ENCODE peak calls at places on chromosomes 11 and 22, in six cellular contexts. One of them, this sample, is unnamed.

GRCh38 chr22:45497268-45497667 is 5.4 kb upstream of the FBLN1 start:
- DNase-seq in Right ventricle myocardium superior: no peak
- DNase-seq in pancreas: no peak
- DNase-seq in naive thymus-derived CD4-positive, alpha-beta T cell: no peak
- DNase-seq in left ventricle myocardium inferior: no peak
- DNase-seq in stimulated activated CD4-positive, alpha-beta T cell treated with anti-CD3 and anti-CD28 coated beads, Interleukin-4, amount 100 ng/mL, for 24 hours: no peak
- DNase-seq in this sample: no peak

GRCh38 chr11:40819230-40819629 is 640.2 kb downstream of the LRRC4C start:
- DNase-seq in Right ventricle myocardium superior: no peak
- DNase-seq in pancreas: no peak
- DNase-seq in naive thymus-derived CD4-positive, alpha-beta T cell: no peak
- DNase-seq in left ventricle myocardium inferior: no peak
- DNase-seq in stimulated activated CD4-positive, alpha-beta T cell treated with anti-CD3 and anti-CD28 coated beads, Interleukin-4, amount 100 ng/mL, for 24 hours: no peak
- DNase-seq in this sample: no peak

GRCh38 chr11:108278954-108279353 is 56.1 kb downstream of the ATM start:
- DNase-seq in Right ventricle myocardium superior: no peak
- DNase-seq in pancreas: no peak
- DNase-seq in naive thymus-derived CD4-positive, alpha-beta T cell: no peak
- DNase-seq in left ventricle myocardium inferior: no peak
- DNase-seq in stimulated activated CD4-positive, alpha-beta T cell treated with anti-CD3 and anti-CD28 coated beads, Interleukin-4, amount 100 ng/mL, for 24 hours: no peak
- DNase-seq in this sample: no peak

GRCh38 chr11:32473282-32473909 is 38.1 kb upstream of the WT1 start:
- DNase-seq in Right ventricle myocardium superior: no peak
- DNase-seq in pancreas: no peak
- DNase-seq in naive thymus-derived CD4-positive, alpha-beta T cell: no peak
- DNase-seq in left ventricle myocardium inferior: no peak
- DNase-seq in stimulated activated CD4-positive, alpha-beta T cell treated with anti-CD3 and anti-CD28 coated beads, Interleukin-4, amount 100 ng/mL, for 24 hours: no peak
- DNase-seq in this sample: no peak

GRCh38 chr11:64250875-64251721 is at the start of gene PLCB3:
- DNase-seq in Right ventricle myocardium superior: peak
- DNase-seq in pancreas: peak
- DNase-seq in naive thymus-derived CD4-positive, alpha-beta T cell: peak
- DNase-seq in left ventricle myocardium inferior: peak
- DNase-seq in stimulated activated CD4-positive, alpha-beta T cell treated with anti-CD3 and anti-CD28 coated beads, Interleukin-4, amount 100 ng/mL, for 24 hours: peak
- DNase-seq in this sample: no peak

GRCh38 chr11:128052912-128053641 is 534.3 kb downstream of the ETS1 start:
- DNase-seq in Right ventricle myocardium superior: no peak
- DNase-seq in pancreas: no peak
- DNase-seq in naive thymus-derived CD4-positive, alpha-beta T cell: peak
- DNase-seq in left ventricle myocardium inferior: no peak
- DNase-seq in stimulated activated CD4-positive, alpha-beta T cell treated with anti-CD3 and anti-CD28 coated beads, Interleukin-4, amount 100 ng/mL, for 24 hours: no peak
- DNase-seq in this sample: no peak

GRCh38 chr11:72239849-72240460 is 4.0 kb downstream of the PHOX2A start:
- DNase-seq in Right ventricle myocardium superior: peak
- DNase-seq in pancreas: peak
- DNase-seq in naive thymus-derived CD4-positive, alpha-beta T cell: no peak
- DNase-seq in left ventricle myocardium inferior: peak
- DNase-seq in stimulated activated CD4-positive, alpha-beta T cell treated with anti-CD3 and anti-CD28 coated beads, Interleukin-4, amount 100 ng/mL, for 24 hours: no peak
- DNase-seq in this sample: no peak

GRCh38 chr11:16825091-16825490 is 86.6 kb downstream of the C11orf58 start:
- DNase-seq in Right ventricle myocardium superior: no peak
- DNase-seq in pancreas: no peak
- DNase-seq in naive thymus-derived CD4-positive, alpha-beta T cell: no peak
- DNase-seq in left ventricle myocardium inferior: no peak
- DNase-seq in stimulated activated CD4-positive, alpha-beta T cell treated with anti-CD3 and anti-CD28 coated beads, Interleukin-4, amount 100 ng/mL, for 24 hours: no peak
- DNase-seq in this sample: no peak

GRCh38 chr22:40605676-40606250 is 30.8 kb downstream of the MRTFA start:
- DNase-seq in Right ventricle myocardium superior: no peak
- DNase-seq in pancreas: no peak
- DNase-seq in naive thymus-derived CD4-positive, alpha-beta T cell: no peak
- DNase-seq in left ventricle myocardium inferior: no peak
- DNase-seq in stimulated activated CD4-positive, alpha-beta T cell treated with anti-CD3 and anti-CD28 coated beads, Interleukin-4, amount 100 ng/mL, for 24 hours: no peak
- DNase-seq in this sample: no peak

GRCh38 chr11:129894281-129895125 is 875 bp downstream of the NFRKB start:
- DNase-seq in Right ventricle myocardium superior: no peak
- DNase-seq in pancreas: no peak
- DNase-seq in naive thymus-derived CD4-positive, alpha-beta T cell: no peak
- DNase-seq in left ventricle myocardium inferior: no peak
- DNase-seq in stimulated activated CD4-positive, alpha-beta T cell treated with anti-CD3 and anti-CD28 coated beads, Interleukin-4, amount 100 ng/mL, for 24 hours: peak
- DNase-seq in this sample: no peak

GRCh38 chr22:30422481-30423295 is 2.9 kb upstream of the MTFP1 start:
- DNase-seq in Right ventricle myocardium superior: peak
- DNase-seq in pancreas: peak
- DNase-seq in naive thymus-derived CD4-positive, alpha-beta T cell: no peak
- DNase-seq in left ventricle myocardium inferior: peak
- DNase-seq in stimulated activated CD4-positive, alpha-beta T cell treated with anti-CD3 and anti-CD28 coated beads, Interleukin-4, amount 100 ng/mL, for 24 hours: peak
- DNase-seq in this sample: peak

GRCh38 chr22:24445481-24446290 is 18.3 kb downstream of the ADORA2A start:
- DNase-seq in Right ventricle myocardium superior: no peak
- DNase-seq in pancreas: no peak
- DNase-seq in naive thymus-derived CD4-positive, alpha-beta T cell: no peak
- DNase-seq in left ventricle myocardium inferior: no peak
- DNase-seq in stimulated activated CD4-positive, alpha-beta T cell treated with anti-CD3 and anti-CD28 coated beads, Interleukin-4, amount 100 ng/mL, for 24 hours: peak
- DNase-seq in this sample: no peak

GRCh38 chr11:12223771-12224536 is 113.6 kb downstream of the MICAL2 start:
- DNase-seq in Right ventricle myocardium superior: no peak
- DNase-seq in pancreas: no peak
- DNase-seq in naive thymus-derived CD4-positive, alpha-beta T cell: no peak
- DNase-seq in left ventricle myocardium inferior: no peak
- DNase-seq in stimulated activated CD4-positive, alpha-beta T cell treated with anti-CD3 and anti-CD28 coated beads, Interleukin-4, amount 100 ng/mL, for 24 hours: peak
- DNase-seq in this sample: no peak

GRCh38 chr11:121634273-121634672 is 181.5 kb upstream of the SORL1-AS1 start:
- DNase-seq in Right ventricle myocardium superior: no peak
- DNase-seq in pancreas: no peak
- DNase-seq in naive thymus-derived CD4-positive, alpha-beta T cell: no peak
- DNase-seq in left ventricle myocardium inferior: no peak
- DNase-seq in stimulated activated CD4-positive, alpha-beta T cell treated with anti-CD3 and anti-CD28 coated beads, Interleukin-4, amount 100 ng/mL, for 24 hours: no peak
- DNase-seq in this sample: no peak

GRCh38 chr11:34799848-34800247 is 116.3 kb downstream of the APIP start:
- DNase-seq in Right ventricle myocardium superior: no peak
- DNase-seq in pancreas: no peak
- DNase-seq in naive thymus-derived CD4-positive, alpha-beta T cell: no peak
- DNase-seq in left ventricle myocardium inferior: no peak
- DNase-seq in stimulated activated CD4-positive, alpha-beta T cell treated with anti-CD3 and anti-CD28 coated beads, Interleukin-4, amount 100 ng/mL, for 24 hours: no peak
- DNase-seq in this sample: no peak

GRCh38 chr22:17576475-17576874 is 13.2 kb downstream of the SLC25A18 start:
- DNase-seq in Right ventricle myocardium superior: no peak
- DNase-seq in pancreas: no peak
- DNase-seq in naive thymus-derived CD4-positive, alpha-beta T cell: no peak
- DNase-seq in left ventricle myocardium inferior: no peak
- DNase-seq in stimulated activated CD4-positive, alpha-beta T cell treated with anti-CD3 and anti-CD28 coated beads, Interleukin-4, amount 100 ng/mL, for 24 hours: no peak
- DNase-seq in this sample: no peak

GRCh38 chr11:537622-538430 is 499 bp downstream of the LRRC56 start:
- DNase-seq in Right ventricle myocardium superior: no peak
- DNase-seq in pancreas: peak
- DNase-seq in naive thymus-derived CD4-positive, alpha-beta T cell: no peak
- DNase-seq in left ventricle myocardium inferior: peak
- DNase-seq in stimulated activated CD4-positive, alpha-beta T cell treated with anti-CD3 and anti-CD28 coated beads, Interleukin-4, amount 100 ng/mL, for 24 hours: no peak
- DNase-seq in this sample: no peak

GRCh38 chr11:15170698-15171097 is 56.0 kb downstream of the INSC start:
- DNase-seq in Right ventricle myocardium superior: no peak
- DNase-seq in pancreas: no peak
- DNase-seq in naive thymus-derived CD4-positive, alpha-beta T cell: no peak
- DNase-seq in left ventricle myocardium inferior: no peak
- DNase-seq in stimulated activated CD4-positive, alpha-beta T cell treated with anti-CD3 and anti-CD28 coated beads, Interleukin-4, amount 100 ng/mL, for 24 hours: no peak
- DNase-seq in this sample: no peak

GRCh38 chr22:46849101-46849500 is 86.7 kb downstream of the TBC1D22A start:
- DNase-seq in Right ventricle myocardium superior: no peak
- DNase-seq in pancreas: no peak
- DNase-seq in naive thymus-derived CD4-positive, alpha-beta T cell: no peak
- DNase-seq in left ventricle myocardium inferior: no peak
- DNase-seq in stimulated activated CD4-positive, alpha-beta T cell treated with anti-CD3 and anti-CD28 coated beads, Interleukin-4, amount 100 ng/mL, for 24 hours: no peak
- DNase-seq in this sample: no peak

GRCh38 chr11:95512177-95512576 is 277.4 kb downstream of the FAM76B start:
- DNase-seq in Right ventricle myocardium superior: no peak
- DNase-seq in pancreas: no peak
- DNase-seq in naive thymus-derived CD4-positive, alpha-beta T cell: no peak
- DNase-seq in left ventricle myocardium inferior: no peak
- DNase-seq in stimulated activated CD4-positive, alpha-beta T cell treated with anti-CD3 and anti-CD28 coated beads, Interleukin-4, amount 100 ng/mL, for 24 hours: no peak
- DNase-seq in this sample: no peak

GRCh38 chr22:32487021-32487420 is 12.4 kb downstream of the FBXO7 start:
- DNase-seq in Right ventricle myocardium superior: no peak
- DNase-seq in pancreas: no peak
- DNase-seq in naive thymus-derived CD4-positive, alpha-beta T cell: no peak
- DNase-seq in left ventricle myocardium inferior: no peak
- DNase-seq in stimulated activated CD4-positive, alpha-beta T cell treated with anti-CD3 and anti-CD28 coated beads, Interleukin-4, amount 100 ng/mL, for 24 hours: no peak
- DNase-seq in this sample: no peak

GRCh38 chr22:45934659-45935341 is 42.2 kb downstream of the WNT7B start:
- DNase-seq in Right ventricle myocardium superior: no peak
- DNase-seq in pancreas: no peak
- DNase-seq in naive thymus-derived CD4-positive, alpha-beta T cell: no peak
- DNase-seq in left ventricle myocardium inferior: no peak
- DNase-seq in stimulated activated CD4-positive, alpha-beta T cell treated with anti-CD3 and anti-CD28 coated beads, Interleukin-4, amount 100 ng/mL, for 24 hours: no peak
- DNase-seq in this sample: no peak

GRCh38 chr11:10314199-10315072 is 9.6 kb downstream of the ADM start:
- DNase-seq in Right ventricle myocardium superior: no peak
- DNase-seq in pancreas: no peak
- DNase-seq in naive thymus-derived CD4-positive, alpha-beta T cell: peak
- DNase-seq in left ventricle myocardium inferior: no peak
- DNase-seq in stimulated activated CD4-positive, alpha-beta T cell treated with anti-CD3 and anti-CD28 coated beads, Interleukin-4, amount 100 ng/mL, for 24 hours: no peak
- DNase-seq in this sample: no peak

This sample was measured in NT2/D1.